ENCODE peak calls at places on chromosomes 4 and X, in eight cellular contexts. One of them, this sample, is unnamed. For H3K9me3, the result is how much of the 10 kb centered on the place peaks cover.

GRCh38 chrX:138026211-138026610 is 460.3 kb downstream of the ZIC3 start:
- DNase-seq in IMR-90: no peak
- DNase-seq in PC-9: no peak
- DNase-seq in HCT116: no peak
- DNase-seq in MM.1S: peak
- DNase-seq in lung: no peak
- DNase-seq in upper lobe of right lung: no peak
- DNase-seq in RWPE2: no peak
- DNase-seq in this sample: no peak

GRCh38 chr4:19947349-19947748 is 304.4 kb upstream of the SLIT2 start:
- DNase-seq in MM.1S: no peak
- DNase-seq in PC-9: no peak
- DNase-seq in HCT116: no peak
- DNase-seq in RWPE2: no peak
- DNase-seq in lung: no peak
- DNase-seq in upper lobe of right lung: no peak
- DNase-seq in IMR-90: peak
- DNase-seq in this sample: peak

GRCh38 chr4:107011312-107011711 is 24.8 kb downstream of the DKK2 start:
- DNase-seq in upper lobe of right lung: no peak
- DNase-seq in IMR-90: no peak
- DNase-seq in lung: no peak
- DNase-seq in PC-9: no peak
- DNase-seq in RWPE2: no peak
- DNase-seq in MM.1S: no peak
- DNase-seq in HCT116: no peak
- DNase-seq in this sample: no peak

GRCh38 chrX:150198776-150199175 is 164.3 kb upstream of the MAMLD1 start:
- DNase-seq in MM.1S: no peak
- DNase-seq in lung: no peak
- DNase-seq in HCT116: no peak
- DNase-seq in PC-9: no peak
- DNase-seq in IMR-90: no peak
- DNase-seq in upper lobe of right lung: no peak
- DNase-seq in RWPE2: no peak
- DNase-seq in this sample: no peak

GRCh38 chr4:24924309-24924781 is 11.5 kb upstream of the CCDC149 start:
- DNase-seq in HCT116: no peak
- DNase-seq in PC-9: peak
- DNase-seq in lung: no peak
- DNase-seq in IMR-90: peak
- DNase-seq in MM.1S: no peak
- DNase-seq in RWPE2: no peak
- DNase-seq in upper lobe of right lung: no peak
- DNase-seq in this sample: peak

GRCh38 chr4:108965031-108965430 is 202.2 kb upstream of the ETNPPL start:
- DNase-seq in RWPE2: no peak
- DNase-seq in HCT116: no peak
- DNase-seq in upper lobe of right lung: no peak
- DNase-seq in IMR-90: no peak
- DNase-seq in MM.1S: no peak
- DNase-seq in lung: no peak
- DNase-seq in PC-9: no peak
- DNase-seq in this sample: no peak

GRCh38 chrX:29478336-29479069 is 736.9 kb upstream of the MAGEB2 start:
- DNase-seq in PC-9: no peak
- DNase-seq in RWPE2: no peak
- DNase-seq in lung: no peak
- DNase-seq in IMR-90: peak
- DNase-seq in MM.1S: peak
- DNase-seq in HCT116: peak
- DNase-seq in upper lobe of right lung: no peak
- DNase-seq in this sample: no peak

GRCh38 chrX:54807524-54808108 is at the start of gene MAGED2:
- DNase-seq in IMR-90: peak
- DNase-seq in MM.1S: no peak
- DNase-seq in RWPE2: no peak
- DNase-seq in PC-9: no peak
- DNase-seq in lung: no peak
- DNase-seq in HCT116: no peak
- DNase-seq in upper lobe of right lung: peak
- DNase-seq in this sample: no peak

GRCh38 chr4:76562161-76562560 is 127.1 kb downstream of the SHROOM3 start:
- DNase-seq in HCT116: no peak
- DNase-seq in IMR-90: peak
- DNase-seq in PC-9: peak
- DNase-seq in upper lobe of right lung: no peak
- DNase-seq in MM.1S: no peak
- DNase-seq in RWPE2: no peak
- DNase-seq in lung: no peak
- DNase-seq in this sample: peak

GRCh38 chrX:9878141-9878875 is 88.8 kb upstream of the CLDN34 start:
- DNase-seq in MM.1S: no peak
- DNase-seq in upper lobe of right lung: no peak
- DNase-seq in lung: no peak
- DNase-seq in IMR-90: peak
- DNase-seq in HCT116: no peak
- DNase-seq in RWPE2: no peak
- DNase-seq in PC-9: no peak
- DNase-seq in this sample: no peak

GRCh38 chr4:81913427-81913878 is 441.7 kb upstream of the RASGEF1B start:
- DNase-seq in upper lobe of right lung: no peak
- DNase-seq in PC-9: no peak
- DNase-seq in HCT116: peak
- DNase-seq in MM.1S: peak
- DNase-seq in IMR-90: peak
- DNase-seq in lung: peak
- DNase-seq in RWPE2: no peak
- DNase-seq in this sample: peak

GRCh38 chr4:155529197-155529596 is 137.5 kb upstream of the GUCY1A1 start:
- DNase-seq in lung: no peak
- DNase-seq in IMR-90: no peak
- DNase-seq in MM.1S: peak
- DNase-seq in HCT116: no peak
- DNase-seq in PC-9: no peak
- DNase-seq in RWPE2: no peak
- DNase-seq in upper lobe of right lung: no peak
- DNase-seq in this sample: no peak

GRCh38 chr4:54496412-54496811 is 161.3 kb upstream of the KIT start:
- DNase-seq in RWPE2: no peak
- DNase-seq in PC-9: no peak
- DNase-seq in upper lobe of right lung: no peak
- DNase-seq in lung: no peak
- DNase-seq in IMR-90: no peak
- DNase-seq in MM.1S: no peak
- DNase-seq in HCT116: no peak
- DNase-seq in this sample: no peak

GRCh38 chr4:167290684-167291083 is 56.4 kb upstream of the SPOCK3 start:
- DNase-seq in MM.1S: peak
- DNase-seq in upper lobe of right lung: no peak
- DNase-seq in PC-9: no peak
- DNase-seq in HCT116: peak
- DNase-seq in lung: no peak
- DNase-seq in IMR-90: no peak
- DNase-seq in RWPE2: no peak
- DNase-seq in this sample: no peak

GRCh38 chrX:56219702-56220101 is 12.5 kb upstream of the KLF8 start:
- DNase-seq in lung: no peak
- DNase-seq in IMR-90: no peak
- DNase-seq in HCT116: peak
- DNase-seq in PC-9: no peak
- DNase-seq in RWPE2: no peak
- DNase-seq in MM.1S: peak
- DNase-seq in upper lobe of right lung: no peak
- DNase-seq in this sample: no peak

GRCh38 chr4:60805500-60806313 is 394.4 kb upstream of the ADGRL3 start:
- DNase-seq in HCT116: no peak
- DNase-seq in RWPE2: no peak
- DNase-seq in upper lobe of right lung: no peak
- DNase-seq in IMR-90: peak
- DNase-seq in lung: no peak
- DNase-seq in PC-9: no peak
- DNase-seq in MM.1S: peak
- DNase-seq in this sample: no peak

GRCh38 chr4:74874785-74875367 is 58.0 kb upstream of the PARM1 start:
- DNase-seq in PC-9: peak
- DNase-seq in IMR-90: peak
- DNase-seq in upper lobe of right lung: no peak
- DNase-seq in lung: peak
- DNase-seq in HCT116: peak
- DNase-seq in MM.1S: peak
- DNase-seq in RWPE2: no peak
- DNase-seq in this sample: peak

GRCh38 chr4:165828928-165829327 is 44.1 kb upstream of the TLL1 start:
- DNase-seq in PC-9: no peak
- DNase-seq in lung: no peak
- DNase-seq in upper lobe of right lung: no peak
- DNase-seq in IMR-90: no peak
- DNase-seq in MM.1S: no peak
- DNase-seq in RWPE2: no peak
- DNase-seq in HCT116: no peak
- DNase-seq in this sample: no peak

GRCh38 chr4:128477540-128477939 is 189.9 kb upstream of the PGRMC2 start:
- DNase-seq in HCT116: no peak
- DNase-seq in MM.1S: no peak
- DNase-seq in PC-9: no peak
- DNase-seq in IMR-90: no peak
- DNase-seq in upper lobe of right lung: no peak
- DNase-seq in lung: no peak
- DNase-seq in RWPE2: no peak
- DNase-seq in this sample: no peak

GRCh38 chr4:102868153-102868781 is 525 bp upstream of the CISD2 start:
- DNase-seq in RWPE2: no peak
- DNase-seq in upper lobe of right lung: peak
- DNase-seq in HCT116: no peak
- DNase-seq in PC-9: no peak
- DNase-seq in MM.1S: no peak
- DNase-seq in IMR-90: no peak
- DNase-seq in lung: no peak
- DNase-seq in this sample: no peak

GRCh38 chr4:2008671-2008920 is 178 bp downstream of the NELFA start:
- DNase-seq in lung: no peak
- DNase-seq in PC-9: no peak
- DNase-seq in MM.1S: no peak
- DNase-seq in HCT116: no peak
- DNase-seq in upper lobe of right lung: no peak
- DNase-seq in IMR-90: no peak
- DNase-seq in RWPE2: no peak
- DNase-seq in this sample: no peak

GRCh38 chr4:2006367-2006766 is 2.4 kb downstream of the NELFA start:
- DNase-seq in lung: no peak
- DNase-seq in upper lobe of right lung: peak
- DNase-seq in IMR-90: no peak
- DNase-seq in MM.1S: no peak
- DNase-seq in RWPE2: no peak
- DNase-seq in PC-9: no peak
- DNase-seq in HCT116: no peak
- DNase-seq in this sample: no peak

GRCh38 chr4:2007804-2008670 is 737 bp downstream of the NELFA start:
- DNase-seq in RWPE2: no peak
- DNase-seq in upper lobe of right lung: peak
- DNase-seq in MM.1S: no peak
- DNase-seq in IMR-90: peak
- DNase-seq in PC-9: no peak
- DNase-seq in lung: no peak
- DNase-seq in HCT116: no peak
- DNase-seq in this sample: no peak

GRCh38 chr4:2008921-2009650 is at the start of gene NELFA:
- DNase-seq in HCT116: peak
- DNase-seq in lung: peak
- DNase-seq in RWPE2: peak
- DNase-seq in MM.1S: peak
- DNase-seq in upper lobe of right lung: peak
- DNase-seq in PC-9: peak
- DNase-seq in IMR-90: peak
- DNase-seq in this sample: peak

GRCh38 chr4:2006956-2007653 is 1.7 kb downstream of the NELFA start:
- DNase-seq in PC-9: no peak
- DNase-seq in HCT116: no peak
- DNase-seq in lung: no peak
- DNase-seq in RWPE2: no peak
- DNase-seq in IMR-90: no peak
- DNase-seq in MM.1S: no peak
- DNase-seq in upper lobe of right lung: peak
- DNase-seq in this sample: no peak
- H3K4me3 ChIP-seq in PC-9: peak
- H3K4me3 ChIP-seq in HCT116: peak
- H3K4me3 ChIP-seq in lung: peak
- H3K4me3 ChIP-seq in RWPE2: peak
- H3K4me3 ChIP-seq in IMR-90: peak
- H3K4me3 ChIP-seq in MM.1S: peak
- H3K4me3 ChIP-seq in upper lobe of right lung: peak
- H3K4me3 ChIP-seq in this sample: peak

GRCh38 chr4:26033389-26033788 is 119.4 kb downstream of the SMIM20 start:
- DNase-seq in IMR-90: no peak
- DNase-seq in lung: no peak
- DNase-seq in HCT116: no peak
- DNase-seq in MM.1S: no peak
- DNase-seq in RWPE2: no peak
- DNase-seq in upper lobe of right lung: no peak
- DNase-seq in PC-9: no peak
- DNase-seq in this sample: no peak
- H3K27ac ChIP-seq in IMR-90: peak
- H3K27ac ChIP-seq in lung: no peak
- H3K27ac ChIP-seq in HCT116: no peak
- H3K27ac ChIP-seq in MM.1S: no peak
- H3K27ac ChIP-seq in RWPE2: no peak
- H3K27ac ChIP-seq in upper lobe of right lung: no peak
- H3K27ac ChIP-seq in PC-9: no peak
- H3K27ac ChIP-seq in this sample: peak

GRCh38 chrX:70442224-70442623 is 2.4 kb upstream of the DLG3 start:
- DNase-seq in upper lobe of right lung: no peak
- DNase-seq in MM.1S: no peak
- DNase-seq in RWPE2: no peak
- DNase-seq in HCT116: no peak
- DNase-seq in PC-9: no peak
- DNase-seq in IMR-90: no peak
- DNase-seq in lung: no peak
- DNase-seq in this sample: no peak
- H3K9me3 ChIP-seq in upper lobe of right lung: under half
- H3K9me3 ChIP-seq in MM.1S: under half
- H3K9me3 ChIP-seq in RWPE2: under half
- H3K9me3 ChIP-seq in HCT116: under half
- H3K9me3 ChIP-seq in PC-9: under half
- H3K9me3 ChIP-seq in IMR-90: under half
- H3K9me3 ChIP-seq in lung: under half
- H3K9me3 ChIP-seq in this sample: under half

DNA sequence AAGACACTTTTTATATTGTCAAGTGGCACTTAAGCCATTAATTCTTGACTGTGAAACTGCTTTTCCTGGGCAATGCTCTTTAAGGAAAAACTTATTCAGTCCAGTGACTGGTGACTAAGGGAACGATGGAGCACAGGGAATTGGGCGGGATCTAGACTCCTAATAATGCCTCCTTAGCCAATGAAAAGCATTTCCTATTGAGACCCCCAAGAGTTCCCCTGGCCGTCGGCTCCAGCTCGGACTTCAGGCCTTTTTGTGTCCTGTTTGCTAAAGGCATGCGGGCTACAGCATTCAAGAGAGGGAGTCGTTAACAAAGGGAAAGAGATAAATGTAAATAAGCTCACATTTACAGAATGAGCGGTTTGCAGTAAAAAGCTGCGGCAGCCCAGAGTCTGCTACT is at the start of gene LPAR4:
- DNase-seq in PC-9: no peak
- DNase-seq in upper lobe of right lung: no peak
- DNase-seq in MM.1S: no peak
- DNase-seq in lung: no peak
- DNase-seq in IMR-90: no peak
- DNase-seq in HCT116: no peak
- DNase-seq in RWPE2: no peak
- DNase-seq in this sample: no peak
- H3K4me3 ChIP-seq in PC-9: no peak
- H3K4me3 ChIP-seq in upper lobe of right lung: peak
- H3K4me3 ChIP-seq in MM.1S: no peak
- H3K4me3 ChIP-seq in lung: no peak
- H3K4me3 ChIP-seq in IMR-90: peak
- H3K4me3 ChIP-seq in HCT116: no peak
- H3K4me3 ChIP-seq in RWPE2: no peak
- H3K4me3 ChIP-seq in this sample: no peak

This sample was measured in AG04450.